ENCODE peak calls at places on chromosomes 1 and 21, in four cellular contexts. L is heart right ventricle, V is mucosa of descending colon, H is fibroblast of lung. D is an unnamed sample. For H3K4me1, the result is how much of the 10 kb centered on the place peaks cover.

GRCh38 chr1:93960641-93961147 is 51.5 kb upstream of the GCLM start:
- DNase-seq in L (no peak), V (peak), H (no peak), D (no peak)

GRCh38 chr1:212945056-212945455 is 5.3 kb upstream of the VASH2 start:
- DNase-seq in L (no peak), V (no peak), H (no peak), D (no peak)

GRCh38 chr1:150066838-150067183 is 765 bp upstream of the VPS45 start:
- DNase-seq in L (peak), V (peak), H (no peak), D (peak)

GRCh38 chr21:30194701-30195299 is 21.1 kb downstream of the CLDN8 start:
- DNase-seq in L (no peak), V (no peak), H (peak), D (no peak)

GRCh38 chr1:150429805-150430204 is 57.4 kb upstream of the TARS2 start:
- DNase-seq in L (no peak), V (no peak), H (peak), D (no peak)

GRCh38 chr1:219086956-219087469 is 86.7 kb upstream of the LYPLAL1 start:
- DNase-seq in L (no peak), V (no peak), H (peak), D (no peak)

GRCh38 chr1:105087496-105087895 is 1337.8 kb downstream of the AMY1C start:
- DNase-seq in L (no peak), V (no peak), H (no peak), D (no peak)

GRCh38 chr21:31873696-31874599 is 1.1 kb downstream of the HUNK start:
- DNase-seq in L (no peak), V (peak), H (no peak), D (peak)

GRCh38 chr1:114745351-114745750 is 12.4 kb downstream of the CSDE1 start:
- DNase-seq in L (no peak), V (no peak), H (no peak), D (no peak)

GRCh38 chr1:212267017-212267416 is 18.2 kb upstream of the PPP2R5A start:
- DNase-seq in L (no peak), V (no peak), H (no peak), D (no peak)

GRCh38 chr1:162632234-162632666 is at the start of gene DDR2:
- DNase-seq in L (peak), V (no peak), H (peak), D (no peak)

GRCh38 chr21:42837421-42838211 is 41.7 kb downstream of the WDR4 start:
- DNase-seq in L (no peak), V (no peak), H (no peak), D (peak)

GRCh38 chr1:3543076-3544049 is 67.9 kb downstream of the MEGF6 start:
- DNase-seq in L (no peak), V (no peak), H (peak), D (no peak)

GRCh38 chr1:153277852-153278251 is 18.4 kb downstream of the LORICRIN start:
- DNase-seq in L (no peak), V (peak), H (no peak), D (no peak)

GRCh38 chr1:13228343-13228781 is 2.4 kb upstream of the PRAMEF18 start:
- DNase-seq in L (no peak), V (no peak), H (no peak), D (peak)

GRCh38 chr21:37364722-37365121 is 1.9 kb upstream of the DYRK1A start:
- DNase-seq in L (no peak), V (no peak), H (no peak), D (no peak)

GRCh38 chr1:38115682-38116187 is 69.1 kb upstream of the POU3F1 start:
- DNase-seq in L (no peak), V (no peak), H (no peak), D (no peak)

GRCh38 chr21:17270234-17270633 is 242.6 kb upstream of the CXADR start:
- DNase-seq in L (no peak), V (no peak), H (peak), D (no peak)

GRCh38 chr1:231162300-231162969 is 577 bp downstream of the TRIM67 start:
- DNase-seq in L (no peak), V (peak), H (peak), D (peak)

GRCh38 chr1:77825356-77825709 is 45.9 kb downstream of the MIGA1 start:
- DNase-seq in L (peak), V (no peak), H (peak), D (no peak)

GRCh38 chr1:21783679-21784603 is 992 bp upstream of the USP48 start:
- DNase-seq in L (no peak), V (peak), H (peak), D (peak)

GRCh38 chr1:39214998-39215873 is 10.7 kb downstream of the MACF1 start:
- DNase-seq in L (peak), V (no peak), H (no peak), D (no peak)

GRCh38 chr1:68453060-68453665 is 3.4 kb upstream of the RPE65 start:
- DNase-seq in L (no peak), V (no peak), H (no peak), D (no peak)

GRCh38 chr1:44806025-44806703 is 987 bp downstream of the DYNLT4 start:
- DNase-seq in L (no peak), V (peak), H (no peak), D (peak)

GRCh38 chr1:182133181-182133580 is 71.7 kb upstream of the ZNF648 start:
- DNase-seq in L (no peak), V (no peak), H (no peak), D (no peak)

GRCh38 chr1:64900916-64901315 is 65.4 kb downstream of the JAK1 start:
- DNase-seq in L (no peak), V (no peak), H (no peak), D (no peak)

GRCh38 chr1:4227986-4228385 is 327.9 kb upstream of the C1orf174 start:
- DNase-seq in L (no peak), V (no peak), H (no peak), D (no peak)

GRCh38 chr1:216314369-216315095 is 108.7 kb downstream of the USH2A start:
- DNase-seq in L (no peak), V (no peak), H (peak), D (no peak)

GRCh38 chr1:219681876-219682275 is 69.0 kb upstream of the ZC3H11B start:
- DNase-seq in L (no peak), V (no peak), H (no peak), D (no peak)

GRCh38 chr1:229440821-229441537 is 7.1 kb upstream of the ACTA1 start:
- DNase-seq in L (no peak), V (no peak), H (peak), D (no peak)

GRCh38 chr1:230827801-230828200 is 40.5 kb downstream of the C1orf198 start:
- DNase-seq in L (no peak), V (no peak), H (no peak), D (no peak)

GRCh38 chr1:28392027-28392652 is 22.6 kb downstream of the PHACTR4 start:
- DNase-seq in L (no peak), V (no peak), H (peak), D (no peak)

GRCh38 chr1:30450148-30450817 is 273.1 kb downstream of the MATN1 start:
- DNase-seq in L (no peak), V (no peak), H (no peak), D (no peak)

GRCh38 chr1:157124855-157125254 is 13.3 kb downstream of the ETV3 start:
- DNase-seq in L (no peak), V (no peak), H (no peak), D (no peak)

GRCh38 chr1:40951943-40952743 is 27.4 kb upstream of the CTPS1 start:
- DNase-seq in L (peak), V (peak), H (peak), D (peak)

GRCh38 chr1:51666463-51666862 is 49.6 kb downstream of the OSBPL9 start:
- DNase-seq in L (peak), V (no peak), H (peak), D (no peak)
- H3K4me1 ChIP-seq in L (half or more), V (under half), H (under half), D (under half)

DNA sequence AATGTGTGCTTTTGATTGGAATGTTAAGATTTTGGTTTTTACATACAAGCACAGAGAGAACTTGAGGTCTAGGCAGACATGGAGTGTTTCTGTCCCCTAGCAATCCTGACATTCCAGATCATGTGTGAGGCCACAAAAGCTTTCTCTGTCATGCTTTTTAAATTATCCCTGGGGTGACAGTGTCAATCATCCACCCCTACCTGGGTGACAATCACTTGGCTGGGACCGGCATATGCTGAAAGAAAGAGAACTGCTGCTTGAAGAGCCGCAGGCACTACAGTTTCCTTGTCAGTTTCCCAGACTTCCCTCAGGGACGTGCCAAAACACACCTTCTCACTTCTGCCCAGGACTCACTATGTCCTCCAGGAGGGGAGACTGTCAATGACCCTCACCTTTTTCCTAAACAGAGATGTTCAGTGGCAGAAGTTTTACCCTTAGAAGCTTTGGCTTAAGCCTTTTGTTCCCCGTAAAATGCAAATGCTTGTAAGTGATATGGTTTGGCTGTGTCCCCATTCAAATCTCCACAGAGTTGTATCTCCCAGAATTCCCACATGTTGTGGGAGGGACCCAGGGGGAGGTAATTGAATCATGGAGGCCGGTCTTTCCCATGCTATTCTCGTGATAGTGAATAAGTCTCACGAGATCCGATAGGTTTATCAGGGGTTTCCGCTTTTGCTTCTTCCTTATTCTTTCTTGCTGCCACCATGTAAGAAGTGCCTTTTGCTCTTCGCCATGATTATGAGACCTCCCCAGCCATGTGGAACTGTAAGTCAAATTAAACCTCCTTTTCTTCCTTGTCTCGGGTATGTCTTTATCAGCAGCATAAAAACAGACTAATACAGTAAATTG is 217.4 kb downstream of the FGGY start:
- DNase-seq in L (no peak), V (no peak), H (no peak), D (no peak)
- H3K4me3 ChIP-seq in L (no peak), V (no peak), H (no peak), D (no peak)

DNA sequence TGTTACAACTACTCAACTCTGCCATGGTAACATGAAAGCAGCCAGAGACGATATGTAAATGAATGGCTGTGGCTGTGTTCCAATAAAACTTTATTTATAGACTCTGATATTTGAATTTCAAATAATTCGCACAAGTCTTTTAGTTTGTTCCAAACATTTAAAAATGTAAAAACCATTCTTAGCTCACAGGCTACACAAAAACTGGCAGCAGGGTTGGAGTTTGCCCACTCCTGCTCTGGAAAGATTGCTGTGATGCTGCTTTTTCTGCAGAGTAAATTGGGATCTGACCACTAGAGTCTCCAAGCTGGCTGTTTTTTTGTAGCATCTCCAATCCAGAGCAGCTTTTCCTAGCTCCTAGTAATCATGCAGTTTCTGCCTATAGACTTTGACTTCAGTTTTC is 157.5 kb downstream of the CHRM3 start:
- DNase-seq in L (no peak), V (no peak), H (no peak), D (no peak)
- TF ChIP-seq CTCF in L (no peak), V (no peak), H (no peak), D (no peak)

DNA sequence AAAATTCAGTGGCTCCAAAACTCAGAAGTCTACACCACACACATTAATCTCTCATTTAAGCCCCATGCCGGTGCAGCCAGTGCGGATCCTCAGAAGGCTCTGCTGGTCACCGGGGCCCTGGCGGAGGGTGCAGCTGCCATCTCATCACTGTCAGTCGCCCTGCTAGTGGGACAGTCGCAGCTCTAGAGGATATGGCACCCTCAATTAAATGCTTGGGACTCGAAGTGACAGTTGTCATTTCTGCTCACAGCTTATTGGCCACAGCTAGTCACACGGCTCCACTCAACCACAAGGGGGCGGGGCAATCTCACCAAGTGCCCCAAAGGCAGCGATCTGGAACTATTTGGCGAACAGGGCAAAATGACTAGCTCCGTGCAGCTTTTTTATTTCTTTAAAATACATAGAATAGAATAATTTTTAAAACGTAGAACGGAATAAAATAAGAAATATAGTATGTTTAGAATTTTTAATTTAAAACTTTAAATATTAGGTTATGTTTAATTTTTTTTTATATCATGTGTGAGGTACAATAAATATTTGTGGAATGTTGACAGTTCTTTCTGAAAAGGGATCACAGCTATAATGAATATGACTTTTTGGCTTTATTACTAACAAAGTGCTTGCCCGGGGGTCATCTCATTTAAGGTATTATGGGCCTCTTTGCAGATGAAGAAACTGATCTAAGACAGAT is 8.0 kb upstream of the MAN1C1 start:
- DNase-seq in L (peak), V (peak), H (peak), D (peak)
- H3K4me1 ChIP-seq in L (under half), V (under half), H (under half), D (under half)

GRCh38 chr21:44487831-44488230 is 32.5 kb downstream of the LRRC3 start:
- DNase-seq in L (no peak), V (no peak), H (peak), D (no peak)

GRCh38 chr21:44484498-44485253 is 29.4 kb downstream of the LRRC3 start:
- DNase-seq in L (no peak), V (no peak), H (no peak), D (no peak)

GRCh38 chr21:44485254-44485793 is 30.0 kb downstream of the LRRC3 start:
- DNase-seq in L (no peak), V (no peak), H (peak), D (no peak)

GRCh38 chr21:44486302-44486701 is 31.0 kb downstream of the LRRC3 start:
- DNase-seq in L (no peak), V (no peak), H (no peak), D (no peak)

DNA sequence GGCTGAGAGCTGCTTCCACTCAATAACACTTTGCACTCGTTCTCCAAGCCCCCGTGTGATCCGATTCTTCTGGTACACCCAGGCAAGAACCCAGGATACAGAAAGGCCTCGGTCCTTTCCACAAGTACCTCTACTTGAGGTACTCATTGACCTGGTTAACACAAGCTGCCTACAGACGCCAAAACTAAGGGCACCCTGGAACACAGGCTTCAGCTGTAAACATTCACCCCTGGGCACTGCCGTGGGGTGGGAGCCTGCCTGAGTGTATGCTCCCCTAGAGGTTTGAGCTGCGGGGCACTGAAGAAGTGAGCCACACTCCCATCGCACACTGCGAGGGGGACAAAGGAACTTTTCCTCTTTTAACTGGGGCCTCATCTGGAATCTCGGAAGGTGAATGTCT is 30.5 kb downstream of the LRRC3 start:
- DNase-seq in L (no peak), V (no peak), H (no peak), D (no peak)
- H3K4me3 ChIP-seq in L (no peak), V (no peak), H (no peak), D (peak)

GRCh38 chr1:42660907-42661500 is 2.8 kb downstream of the PPIH start:
- DNase-seq in L (no peak), V (no peak), H (no peak), D (no peak)

GRCh38 chr1:42658880-42659337 is 686 bp downstream of the PPIH start:
- DNase-seq in L (no peak), V (no peak), H (peak), D (no peak)

DNA sequence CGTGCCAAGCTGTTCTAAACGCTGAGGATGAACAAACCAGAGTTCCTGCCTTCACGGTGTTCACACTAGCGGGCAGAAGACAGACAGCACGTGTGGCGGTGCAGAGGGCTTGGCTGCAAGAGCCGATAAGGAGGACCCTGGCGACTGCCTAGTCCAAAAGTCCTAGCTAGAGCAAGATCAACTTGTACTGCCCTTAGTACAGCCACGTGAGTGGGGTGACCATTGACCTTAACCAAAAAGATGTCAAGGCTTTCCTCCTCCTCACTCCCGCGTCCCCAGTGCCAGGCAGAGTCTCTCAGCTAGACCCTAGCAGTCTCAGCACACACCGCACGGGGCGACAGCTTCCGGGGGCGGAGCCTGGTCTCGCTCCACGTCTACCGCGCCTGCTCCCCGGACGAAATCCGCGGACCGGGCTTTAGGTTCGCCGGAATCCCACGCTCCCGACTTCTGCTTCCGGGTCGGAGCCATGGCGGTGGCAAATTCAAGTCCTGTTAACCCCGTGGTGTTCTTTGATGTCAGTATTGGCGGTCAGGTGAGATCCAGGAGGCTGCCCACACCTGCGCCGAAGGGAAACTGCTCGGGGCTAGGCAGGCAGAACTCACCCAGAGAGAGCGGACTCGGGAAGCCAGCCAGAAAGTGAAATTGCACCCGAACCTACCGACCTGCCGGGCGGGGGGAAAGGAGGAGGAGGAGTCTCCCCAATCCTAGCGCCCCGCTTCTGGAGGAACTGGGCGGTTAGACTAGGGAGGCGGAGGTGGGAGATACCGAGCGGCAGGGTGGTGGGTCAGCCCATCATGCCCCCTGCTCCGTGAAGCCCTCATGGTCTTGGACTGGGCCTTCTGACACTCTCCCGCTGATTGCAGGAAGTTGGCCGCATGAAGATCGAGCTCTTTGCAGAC is at the start of gene PPIH:
- DNase-seq in L (peak), V (peak), H (peak), D (peak)
- TF ChIP-seq CTCF in L (peak), V (peak), H (no peak), D (no peak)

DNA sequence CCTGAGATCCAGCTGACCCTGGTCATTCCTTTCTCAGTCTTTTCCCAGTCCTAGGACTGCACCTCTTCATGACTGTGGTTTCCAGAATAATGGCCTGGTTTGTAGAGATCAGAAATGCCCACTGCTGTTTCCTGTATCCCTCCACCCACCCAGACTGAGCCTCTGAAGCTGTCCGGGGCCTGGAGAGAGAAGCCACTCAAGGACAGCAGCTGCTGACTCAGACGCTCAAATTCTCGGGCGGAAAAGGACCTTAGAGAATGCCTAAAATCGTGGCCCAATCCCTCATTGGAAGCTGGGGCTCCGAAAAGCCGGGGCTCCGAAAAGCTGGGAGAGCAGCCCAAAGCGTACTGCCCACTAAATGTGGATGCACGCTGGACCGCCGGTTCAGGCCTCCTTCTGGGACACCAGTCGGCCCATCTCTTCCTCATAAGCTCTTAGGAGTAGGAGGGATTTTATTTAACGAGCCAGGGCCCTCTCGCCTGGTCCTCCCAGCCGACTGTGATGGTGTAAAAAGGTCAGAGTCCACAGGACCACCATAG is 7.8 kb upstream of the GPR61 start:
- DNase-seq in L (no peak), V (no peak), H (no peak), D (no peak)
- H3K4me1 ChIP-seq in L (under half), V (under half), H (under half), D (under half)

GRCh38 chr1:234970371-234970730 is 158.3 kb downstream of the TOMM20 start:
- DNase-seq in L (no peak), V (no peak), H (peak), D (no peak)

GRCh38 chr1:234968470-234968869 is 160.2 kb downstream of the TOMM20 start:
- DNase-seq in L (no peak), V (no peak), H (no peak), D (no peak)

GRCh38 chr1:234970731-234971476 is 157.7 kb downstream of the TOMM20 start:
- DNase-seq in L (peak), V (peak), H (peak), D (peak)

GRCh38 chr1:234969011-234969441 is 159.6 kb downstream of the TOMM20 start:
- DNase-seq in L (no peak), V (no peak), H (no peak), D (no peak)

GRCh38 chr1:234969630-234970370 is 158.8 kb downstream of the TOMM20 start:
- DNase-seq in L (peak), V (peak), H (peak), D (peak)
- H3K4me3 ChIP-seq in L (peak), V (no peak), H (peak), D (peak)

D was measured in upper lobe of right lung.